ENCODE peak calls at places on chromosome 5, in five cellular contexts. One of them, this sample, is unnamed.
A peak's percentile ranks its signal among the peaks of the same experiment; 100 is the strongest.

GRCh38 chr5:157651011-157651611 is 1.1 kb downstream of the SOX30 start:
- DNase-seq in fibroblast of pulmonary artery: no peak
- DNase-seq in NCI-H2171: no peak
- DNase-seq in transverse colon: no peak
- DNase-seq in left ventricle myocardium inferior: no peak
- DNase-seq in this sample: no peak

GRCh38 chr5:74919487-74919886 is 53.3 kb upstream of the FAM169A start:
- DNase-seq in fibroblast of pulmonary artery: peak; percentile 76
- DNase-seq in left ventricle myocardium inferior: no peak
- DNase-seq in transverse colon: no peak
- DNase-seq in NCI-H2171: no peak
- DNase-seq in this sample: peak; percentile 66

GRCh38 chr5:132136906-132137305 is 63.3 kb downstream of the CSF2 start:
- DNase-seq in left ventricle myocardium inferior: no peak
- DNase-seq in NCI-H2171: no peak
- DNase-seq in fibroblast of pulmonary artery: peak; percentile 88
- DNase-seq in transverse colon: no peak
- DNase-seq in this sample: no peak

GRCh38 chr5:173627860-173628392 is 11.5 kb upstream of the BOD1 start:
- DNase-seq in fibroblast of pulmonary artery: no peak
- DNase-seq in transverse colon: no peak
- DNase-seq in left ventricle myocardium inferior: no peak
- DNase-seq in NCI-H2171: no peak
- DNase-seq in this sample: no peak

GRCh38 chr5:74766348-74766886 is 500 bp downstream of the GFM2 start:
- DNase-seq in left ventricle myocardium inferior: no peak
- DNase-seq in NCI-H2171: no peak
- DNase-seq in fibroblast of pulmonary artery: peak; percentile 51
- DNase-seq in transverse colon: no peak
- DNase-seq in this sample: no peak

GRCh38 chr5:54249210-54250028 is 61.0 kb downstream of the ARL15 start:
- DNase-seq in NCI-H2171: peak; percentile 58
- DNase-seq in left ventricle myocardium inferior: peak; percentile 21
- DNase-seq in fibroblast of pulmonary artery: no peak
- DNase-seq in transverse colon: peak; percentile 14
- DNase-seq in this sample: peak; percentile 13

GRCh38 chr5:151202381-151203139 is 21.3 kb downstream of the CCDC69 start:
- DNase-seq in NCI-H2171: no peak
- DNase-seq in left ventricle myocardium inferior: no peak
- DNase-seq in fibroblast of pulmonary artery: peak; percentile 87
- DNase-seq in transverse colon: no peak
- DNase-seq in this sample: no peak

GRCh38 chr5:60594715-60595114 is 105.3 kb downstream of the DEPDC1B start:
- DNase-seq in transverse colon: no peak
- DNase-seq in left ventricle myocardium inferior: no peak
- DNase-seq in fibroblast of pulmonary artery: no peak
- DNase-seq in NCI-H2171: no peak
- DNase-seq in this sample: no peak

GRCh38 chr5:132012385-132013005 is 1.0 kb upstream of the ACSL6 start:
- DNase-seq in NCI-H2171: no peak
- DNase-seq in transverse colon: peak; percentile 7
- DNase-seq in fibroblast of pulmonary artery: peak; percentile 82
- DNase-seq in left ventricle myocardium inferior: peak; percentile 43
- DNase-seq in this sample: no peak

GRCh38 chr5:164708831-164709230 is 1203.4 kb downstream of the MAT2B start:
- DNase-seq in left ventricle myocardium inferior: no peak
- DNase-seq in transverse colon: no peak
- DNase-seq in NCI-H2171: no peak
- DNase-seq in fibroblast of pulmonary artery: no peak
- DNase-seq in this sample: no peak

GRCh38 chr5:58240286-58240685 is 219.6 kb downstream of the PLK2 start:
- DNase-seq in left ventricle myocardium inferior: no peak
- DNase-seq in transverse colon: no peak
- DNase-seq in NCI-H2171: no peak
- DNase-seq in fibroblast of pulmonary artery: peak; percentile 67
- DNase-seq in this sample: no peak

GRCh38 chr5:136065588-136065987 is 36.8 kb downstream of the TGFBI start:
- DNase-seq in transverse colon: no peak
- DNase-seq in fibroblast of pulmonary artery: no peak
- DNase-seq in left ventricle myocardium inferior: no peak
- DNase-seq in NCI-H2171: no peak
- DNase-seq in this sample: no peak

GRCh38 chr5:58066557-58066956 is 393.3 kb downstream of the PLK2 start:
- DNase-seq in NCI-H2171: no peak
- DNase-seq in transverse colon: no peak
- DNase-seq in fibroblast of pulmonary artery: no peak
- DNase-seq in left ventricle myocardium inferior: no peak
- DNase-seq in this sample: no peak

GRCh38 chr5:72288923-72289322 is 31.1 kb downstream of the MRPS27 start:
- DNase-seq in fibroblast of pulmonary artery: no peak
- DNase-seq in transverse colon: no peak
- DNase-seq in NCI-H2171: peak; percentile 90
- DNase-seq in left ventricle myocardium inferior: no peak
- DNase-seq in this sample: peak; percentile 95

GRCh38 chr5:166786178-166786577 is 1505.3 kb upstream of the WWC1 start:
- DNase-seq in transverse colon: no peak
- DNase-seq in NCI-H2171: no peak
- DNase-seq in left ventricle myocardium inferior: no peak
- DNase-seq in fibroblast of pulmonary artery: no peak
- DNase-seq in this sample: no peak

GRCh38 chr5:40754381-40755092 is 1.2 kb downstream of the TTC33 start:
- DNase-seq in left ventricle myocardium inferior: no peak
- DNase-seq in fibroblast of pulmonary artery: peak; percentile 53
- DNase-seq in transverse colon: no peak
- DNase-seq in NCI-H2171: no peak
- DNase-seq in this sample: no peak

GRCh38 chr5:135697959-135698345 is 119.2 kb upstream of the CXCL14 start:
- DNase-seq in left ventricle myocardium inferior: no peak
- DNase-seq in NCI-H2171: no peak
- DNase-seq in transverse colon: no peak
- DNase-seq in fibroblast of pulmonary artery: no peak
- DNase-seq in this sample: no peak

GRCh38 chr5:1174122-1174936 is 27.1 kb upstream of the SLC6A19 start:
- DNase-seq in fibroblast of pulmonary artery: peak; percentile 83
- DNase-seq in transverse colon: peak; percentile 70
- DNase-seq in NCI-H2171: peak; percentile 68
- DNase-seq in left ventricle myocardium inferior: peak; percentile 61
- DNase-seq in this sample: peak; percentile 89

GRCh38 chr5:14465086-14465485 is 116.5 kb upstream of the OTULINL start:
- DNase-seq in left ventricle myocardium inferior: no peak
- DNase-seq in NCI-H2171: no peak
- DNase-seq in fibroblast of pulmonary artery: peak; percentile 44
- DNase-seq in transverse colon: no peak
- DNase-seq in this sample: no peak

GRCh38 chr5:57735754-57736153 is 253.1 kb upstream of the ACTBL2 start:
- DNase-seq in NCI-H2171: no peak
- DNase-seq in transverse colon: no peak
- DNase-seq in left ventricle myocardium inferior: no peak
- DNase-seq in fibroblast of pulmonary artery: peak; percentile 82
- DNase-seq in this sample: no peak

GRCh38 chr5:150218693-150219035 is 28.8 kb downstream of the SLC6A7 start:
- DNase-seq in transverse colon: no peak
- DNase-seq in NCI-H2171: no peak
- DNase-seq in fibroblast of pulmonary artery: no peak
- DNase-seq in left ventricle myocardium inferior: no peak
- DNase-seq in this sample: no peak

GRCh38 chr5:150511641-150512367 is 3.9 kb downstream of the NDST1 start:
- DNase-seq in fibroblast of pulmonary artery: peak; percentile 47
- DNase-seq in NCI-H2171: no peak
- DNase-seq in transverse colon: peak; percentile 93
- DNase-seq in left ventricle myocardium inferior: no peak
- DNase-seq in this sample: peak; percentile 67

GRCh38 chr5:10334830-10335229 is 18.7 kb upstream of the MARCHF6 start:
- DNase-seq in fibroblast of pulmonary artery: no peak
- DNase-seq in NCI-H2171: no peak
- DNase-seq in left ventricle myocardium inferior: no peak
- DNase-seq in transverse colon: no peak
- DNase-seq in this sample: no peak

GRCh38 chr5:151004499-151004898 is 15.9 kb upstream of the GPX3 start:
- DNase-seq in fibroblast of pulmonary artery: no peak
- DNase-seq in left ventricle myocardium inferior: no peak
- DNase-seq in transverse colon: no peak
- DNase-seq in NCI-H2171: no peak
- DNase-seq in this sample: no peak

GRCh38 chr5:54296386-54296785 is 14.0 kb downstream of the ARL15 start:
- DNase-seq in fibroblast of pulmonary artery: no peak
- DNase-seq in transverse colon: peak; percentile 68
- DNase-seq in NCI-H2171: no peak
- DNase-seq in left ventricle myocardium inferior: no peak
- DNase-seq in this sample: no peak

GRCh38 chr5:141192110-141192725 is at the start of gene PCDHB10:
- DNase-seq in transverse colon: no peak
- DNase-seq in left ventricle myocardium inferior: no peak
- DNase-seq in NCI-H2171: no peak
- DNase-seq in fibroblast of pulmonary artery: peak; percentile 13
- DNase-seq in this sample: peak; percentile 19

GRCh38 chr5:137414112-137414511 is 85.0 kb downstream of the SPOCK1 start:
- DNase-seq in left ventricle myocardium inferior: no peak
- DNase-seq in NCI-H2171: no peak
- DNase-seq in fibroblast of pulmonary artery: no peak
- DNase-seq in transverse colon: no peak
- DNase-seq in this sample: no peak

GRCh38 chr5:154756871-154757646 is 1.9 kb downstream of the LARP1 start:
- DNase-seq in fibroblast of pulmonary artery: peak; percentile 38
- DNase-seq in transverse colon: peak; percentile 53
- DNase-seq in left ventricle myocardium inferior: peak; percentile 65
- DNase-seq in NCI-H2171: no peak
- DNase-seq in this sample: peak; percentile 13